ENCODE peak calls at places on chromosome 3, in ten cellular contexts. One of them, this sample, is unnamed.
A peak's percentile ranks its signal among the peaks of the same experiment; 100 is the strongest.

GRCh38 chr3:160169139-160169830 is 55.9 kb upstream of the C3orf80 start:
- DNase-seq in NCI-H1436 treated with DMSO at 0.1 percent for 48 hours: no peak
- DNase-seq in CD8-positive, alpha-beta T cell: no peak
- DNase-seq in RWPE1: peak; percentile 25
- DNase-seq in HT-29: no peak
- DNase-seq in A172: peak; percentile 94
- DNase-seq in mucosa of gallbladder: no peak
- DNase-seq in tibial artery: no peak
- DNase-seq in LHCN-M2: peak; percentile 92
- DNase-seq in A549: peak; percentile 28
- DNase-seq in this sample: no peak

GRCh38 chr3:11661827-11662226 is 18.1 kb upstream of the VGLL4 start:
- DNase-seq in HT-29: no peak
- DNase-seq in CD8-positive, alpha-beta T cell: no peak
- DNase-seq in LHCN-M2: peak; percentile 84
- DNase-seq in RWPE1: peak; percentile 21
- DNase-seq in mucosa of gallbladder: no peak
- DNase-seq in NCI-H1436 treated with DMSO at 0.1 percent for 48 hours: no peak
- DNase-seq in A172: peak; percentile 59
- DNase-seq in tibial artery: no peak
- DNase-seq in A549: peak; percentile 33
- DNase-seq in this sample: no peak

GRCh38 chr3:188296761-188297689 is 143.1 kb downstream of the LPP start:
- DNase-seq in tibial artery: peak; percentile 47
- DNase-seq in NCI-H1436 treated with DMSO at 0.1 percent for 48 hours: no peak
- DNase-seq in A172: peak; percentile 41
- DNase-seq in A549: peak; percentile 73
- DNase-seq in RWPE1: peak; percentile 42
- DNase-seq in mucosa of gallbladder: peak; percentile 49
- DNase-seq in HT-29: peak; percentile 57
- DNase-seq in CD8-positive, alpha-beta T cell: no peak
- DNase-seq in LHCN-M2: peak; percentile 61
- DNase-seq in this sample: no peak

GRCh38 chr3:119630562-119631329 is 29.6 kb downstream of the POPDC2 start:
- DNase-seq in RWPE1: no peak
- DNase-seq in tibial artery: no peak
- DNase-seq in NCI-H1436 treated with DMSO at 0.1 percent for 48 hours: no peak
- DNase-seq in CD8-positive, alpha-beta T cell: no peak
- DNase-seq in mucosa of gallbladder: no peak
- DNase-seq in A172: no peak
- DNase-seq in A549: no peak
- DNase-seq in HT-29: no peak
- DNase-seq in LHCN-M2: peak; percentile 46
- DNase-seq in this sample: no peak

GRCh38 chr3:124660606-124661005 is 69.6 kb upstream of the UMPS start:
- DNase-seq in mucosa of gallbladder: no peak
- DNase-seq in LHCN-M2: no peak
- DNase-seq in HT-29: no peak
- DNase-seq in A549: no peak
- DNase-seq in A172: no peak
- DNase-seq in tibial artery: no peak
- DNase-seq in NCI-H1436 treated with DMSO at 0.1 percent for 48 hours: no peak
- DNase-seq in CD8-positive, alpha-beta T cell: no peak
- DNase-seq in RWPE1: no peak
- DNase-seq in this sample: no peak

GRCh38 chr3:120561251-120562045 is 34.7 kb upstream of the NDUFB4 start:
- DNase-seq in RWPE1: peak; percentile 45
- DNase-seq in HT-29: peak; percentile 81
- DNase-seq in tibial artery: peak; percentile 75
- DNase-seq in A549: peak; percentile 71
- DNase-seq in mucosa of gallbladder: peak; percentile 73
- DNase-seq in NCI-H1436 treated with DMSO at 0.1 percent for 48 hours: peak; percentile 50
- DNase-seq in CD8-positive, alpha-beta T cell: peak; percentile 73
- DNase-seq in LHCN-M2: peak; percentile 56
- DNase-seq in A172: peak; percentile 65
- DNase-seq in this sample: peak; percentile 77

GRCh38 chr3:115982629-115983028 is 359.3 kb downstream of the GAP43 start:
- DNase-seq in CD8-positive, alpha-beta T cell: no peak
- DNase-seq in mucosa of gallbladder: no peak
- DNase-seq in NCI-H1436 treated with DMSO at 0.1 percent for 48 hours: no peak
- DNase-seq in RWPE1: no peak
- DNase-seq in LHCN-M2: no peak
- DNase-seq in A549: no peak
- DNase-seq in tibial artery: no peak
- DNase-seq in A172: no peak
- DNase-seq in HT-29: no peak
- DNase-seq in this sample: no peak

GRCh38 chr3:153038367-153038766 is 123.7 kb upstream of the RAP2B start:
- DNase-seq in HT-29: no peak
- DNase-seq in NCI-H1436 treated with DMSO at 0.1 percent for 48 hours: no peak
- DNase-seq in A172: no peak
- DNase-seq in A549: no peak
- DNase-seq in LHCN-M2: no peak
- DNase-seq in mucosa of gallbladder: no peak
- DNase-seq in CD8-positive, alpha-beta T cell: no peak
- DNase-seq in RWPE1: no peak
- DNase-seq in tibial artery: no peak
- DNase-seq in this sample: no peak

GRCh38 chr3:18027161-18027939 is 284.9 kb upstream of the TBC1D5 start:
- DNase-seq in A549: no peak
- DNase-seq in mucosa of gallbladder: no peak
- DNase-seq in NCI-H1436 treated with DMSO at 0.1 percent for 48 hours: no peak
- DNase-seq in A172: no peak
- DNase-seq in CD8-positive, alpha-beta T cell: no peak
- DNase-seq in LHCN-M2: peak; percentile 14
- DNase-seq in RWPE1: no peak
- DNase-seq in HT-29: no peak
- DNase-seq in tibial artery: no peak
- DNase-seq in this sample: no peak

GRCh38 chr3:138132239-138132638 is at the start of gene A4GNT:
- DNase-seq in NCI-H1436 treated with DMSO at 0.1 percent for 48 hours: no peak
- DNase-seq in LHCN-M2: no peak
- DNase-seq in RWPE1: no peak
- DNase-seq in A172: no peak
- DNase-seq in CD8-positive, alpha-beta T cell: no peak
- DNase-seq in tibial artery: no peak
- DNase-seq in A549: no peak
- DNase-seq in mucosa of gallbladder: no peak
- DNase-seq in HT-29: no peak
- DNase-seq in this sample: no peak

GRCh38 chr3:15634671-15635661 is 33.4 kb downstream of the BTD start:
- DNase-seq in A172: peak; percentile 82
- DNase-seq in tibial artery: no peak
- DNase-seq in mucosa of gallbladder: peak; percentile 54
- DNase-seq in CD8-positive, alpha-beta T cell: no peak
- DNase-seq in HT-29: no peak
- DNase-seq in A549: no peak
- DNase-seq in RWPE1: no peak
- DNase-seq in LHCN-M2: peak; percentile 98
- DNase-seq in NCI-H1436 treated with DMSO at 0.1 percent for 48 hours: no peak
- DNase-seq in this sample: no peak

GRCh38 chr3:11610044-11610671 is 33.6 kb downstream of the VGLL4 start:
- DNase-seq in mucosa of gallbladder: no peak
- DNase-seq in NCI-H1436 treated with DMSO at 0.1 percent for 48 hours: no peak
- DNase-seq in LHCN-M2: peak; percentile 94
- DNase-seq in tibial artery: no peak
- DNase-seq in HT-29: no peak
- DNase-seq in RWPE1: no peak
- DNase-seq in A549: no peak
- DNase-seq in CD8-positive, alpha-beta T cell: no peak
- DNase-seq in A172: peak; percentile 83
- DNase-seq in this sample: no peak

GRCh38 chr3:195386739-195387138 is 56.1 kb downstream of the ACAP2 start:
- DNase-seq in HT-29: no peak
- DNase-seq in LHCN-M2: no peak
- DNase-seq in RWPE1: no peak
- DNase-seq in A172: no peak
- DNase-seq in tibial artery: no peak
- DNase-seq in CD8-positive, alpha-beta T cell: no peak
- DNase-seq in A549: no peak
- DNase-seq in NCI-H1436 treated with DMSO at 0.1 percent for 48 hours: no peak
- DNase-seq in mucosa of gallbladder: no peak
- DNase-seq in this sample: no peak

GRCh38 chr3:169266351-169266750 is 397.2 kb downstream of the MECOM start:
- DNase-seq in tibial artery: no peak
- DNase-seq in mucosa of gallbladder: no peak
- DNase-seq in A549: no peak
- DNase-seq in RWPE1: no peak
- DNase-seq in A172: no peak
- DNase-seq in LHCN-M2: no peak
- DNase-seq in CD8-positive, alpha-beta T cell: no peak
- DNase-seq in NCI-H1436 treated with DMSO at 0.1 percent for 48 hours: no peak
- DNase-seq in HT-29: no peak
- DNase-seq in this sample: no peak

GRCh38 chr3:136750922-136751258 is 1.3 kb downstream of the STAG1 start:
- DNase-seq in A172: peak; percentile 25
- DNase-seq in CD8-positive, alpha-beta T cell: no peak
- DNase-seq in A549: no peak
- DNase-seq in NCI-H1436 treated with DMSO at 0.1 percent for 48 hours: no peak
- DNase-seq in tibial artery: no peak
- DNase-seq in RWPE1: no peak
- DNase-seq in HT-29: no peak
- DNase-seq in mucosa of gallbladder: no peak
- DNase-seq in LHCN-M2: no peak
- DNase-seq in this sample: no peak

GRCh38 chr3:71132995-71133730 is 450.4 kb downstream of the FOXP1 start:
- DNase-seq in HT-29: peak; percentile 60
- DNase-seq in RWPE1: no peak
- DNase-seq in mucosa of gallbladder: no peak
- DNase-seq in NCI-H1436 treated with DMSO at 0.1 percent for 48 hours: no peak
- DNase-seq in A549: no peak
- DNase-seq in CD8-positive, alpha-beta T cell: no peak
- DNase-seq in A172: no peak
- DNase-seq in LHCN-M2: no peak
- DNase-seq in tibial artery: no peak
- DNase-seq in this sample: no peak

GRCh38 chr3:126519506-126520455 is 2.2 kb upstream of the UROC1 start:
- DNase-seq in NCI-H1436 treated with DMSO at 0.1 percent for 48 hours: no peak
- DNase-seq in tibial artery: no peak
- DNase-seq in LHCN-M2: no peak
- DNase-seq in RWPE1: no peak
- DNase-seq in A549: no peak
- DNase-seq in HT-29: no peak
- DNase-seq in mucosa of gallbladder: no peak
- DNase-seq in A172: no peak
- DNase-seq in CD8-positive, alpha-beta T cell: no peak
- DNase-seq in this sample: no peak